ENCODE peak calls at places on chromosomes 6 and 20, in five cellular contexts. V is IMR-90, Q is hypothalamus, K is EL, N is A673. M is an unnamed sample.
A peak's percentile ranks its signal among the peaks of the same experiment; 100 is the strongest.

GRCh38 chr6:113690957-113691656 is 166.0 kb upstream of the MARCKS start:
- DNase-seq in Q (no peak), N (no peak), V (no peak), K (no peak), M (peak; percentile 47)

GRCh38 chr20:38724603-38725457 is 544 bp downstream of the SLC32A1 start:
- DNase-seq in N (no peak), Q (no peak), V (no peak), K (no peak), M (no peak)

GRCh38 chr6:149138093-149138492 is 179.4 kb upstream of the TAB2 start:
- DNase-seq in Q (no peak), K (no peak), N (no peak), V (no peak), M (no peak)

GRCh38 chr20:4060856-4061440 is 45.6 kb upstream of the RNF24 start:
- DNase-seq in K (no peak), V (no peak), Q (no peak), N (no peak), M (no peak)

GRCh38 chr6:75932067-75932466 is 140.4 kb downstream of the IMPG1 start:
- DNase-seq in V (peak; percentile 4), K (peak; percentile 24), N (peak; percentile 37), Q (no peak), M (peak; percentile 20)

GRCh38 chr6:137043710-137044365 is 927 bp downstream of the IL20RA start:
- DNase-seq in V (peak; percentile 28), K (peak; percentile 38), Q (no peak), N (peak; percentile 44), M (peak; percentile 18)

GRCh38 chr6:30685977-30686907 is at the start of gene PPP1R18:
- DNase-seq in N (peak; percentile 72), K (peak; percentile 79), V (peak; percentile 49), Q (peak; percentile 20), M (peak; percentile 76)

GRCh38 chr20:51487525-51488279 is 54.8 kb downstream of the NFATC2 start:
- DNase-seq in V (peak; percentile 95), N (peak; percentile 65), K (peak; percentile 84), Q (no peak), M (peak; percentile 83)

GRCh38 chr20:58174708-58175287 is 53.7 kb downstream of the ANKRD60 start:
- DNase-seq in V (no peak), Q (no peak), N (no peak), K (no peak), M (no peak)

GRCh38 chr6:39353698-39354315 is 31.3 kb upstream of the KCNK16 start:
- DNase-seq in V (no peak), K (no peak), Q (no peak), N (no peak), M (no peak)

GRCh38 chr6:69416739-69417138 is 380.1 kb downstream of the LMBRD1 start:
- DNase-seq in Q (no peak), K (peak; percentile 33), N (peak; percentile 85), V (no peak), M (no peak)

GRCh38 chr6:125858427-125859320 is 67.9 kb downstream of the NCOA7 start:
- DNase-seq in Q (peak; percentile 27), K (peak; percentile 75), V (peak; percentile 80), N (peak; percentile 74), M (peak; percentile 72)

GRCh38 chr20:62602550-62602949 is 39.8 kb upstream of the SLCO4A1 start:
- DNase-seq in V (no peak), Q (no peak), K (no peak), N (peak; percentile 48), M (peak; percentile 52)

GRCh38 chr20:9838035-9838377 is 870 bp downstream of the PAK5 start:
- DNase-seq in N (no peak), Q (no peak), V (no peak), K (peak; percentile 0), M (no peak)

GRCh38 chr6:139349464-139350020 is 24.9 kb downstream of the CITED2 start:
- DNase-seq in Q (no peak), V (no peak), N (no peak), K (no peak), M (no peak)

GRCh38 chr6:56096454-56096853 is 150.9 kb downstream of the COL21A1 start:
- DNase-seq in Q (no peak), V (no peak), N (peak; percentile 66), K (no peak), M (no peak)

GRCh38 chr6:19772891-19773290 is 64.3 kb upstream of the ID4 start:
- DNase-seq in V (no peak), N (no peak), Q (no peak), K (no peak), M (no peak)

GRCh38 chr6:2708456-2708855 is 42.3 kb downstream of the MYLK4 start:
- DNase-seq in V (no peak), K (no peak), N (no peak), Q (no peak), M (no peak)

GRCh38 chr6:34459899-34460593 is 5.8 kb upstream of the PACSIN1 start:
- DNase-seq in K (peak; percentile 41), N (peak; percentile 58), V (peak; percentile 48), Q (no peak), M (peak; percentile 54)

GRCh38 chr6:44400572-44400971 is 13.1 kb downstream of the CDC5L start:
- DNase-seq in N (no peak), K (no peak), V (no peak), Q (no peak), M (no peak)

GRCh38 chr6:7166410-7167293 is 58.9 kb downstream of the RREB1 start:
- DNase-seq in N (no peak), K (no peak), Q (no peak), V (peak; percentile 87), M (peak; percentile 80)

GRCh38 chr20:24987244-24987643 is 5.3 kb downstream of the APMAP start:
- DNase-seq in V (peak; percentile 32), Q (no peak), K (no peak), N (no peak), M (no peak)

GRCh38 chr6:163427498-163428254 is 13.2 kb downstream of the QKI start:
- DNase-seq in V (peak; percentile 82), N (peak; percentile 82), Q (no peak), K (peak; percentile 78), M (peak; percentile 54)

GRCh38 chr20:50518270-50518721 is 8.1 kb downstream of the PTPN1 start:
- DNase-seq in V (peak; percentile 72), K (peak; percentile 75), Q (no peak), N (no peak), M (peak; percentile 41)

GRCh38 chr6:56727097-56727845 is 84.6 kb upstream of the DST start:
- DNase-seq in V (no peak), K (peak; percentile 73), Q (no peak), N (no peak), M (no peak)

GRCh38 chr6:37323568-37323967 is 30.2 kb upstream of the RNF8 start:
- DNase-seq in Q (no peak), V (peak; percentile 48), K (peak; percentile 47), N (peak; percentile 41), M (no peak)